ENCODE peak calls at places on chromosomes 4 and X, in nine cellular contexts. I is posterior vena cava; R is activated CD4-positive, alpha-beta T cell treated with anti-CD3 and anti-CD28 coated beads, Interleukin-2, amount 50 U/mL, for 24 hours; J is pons; V is iPS DF 19.7; F is neural crest cell; T is T-helper 1 cell; X is heart right ventricle; Y is body of pancreas. N is an unnamed sample.

GRCh38 chr4:1449475-1449832 is 43.2 kb upstream of the NKX1-1 start:
- DNase-seq in I (peak), R (no peak), J (no peak), V (no peak), F (no peak), T (no peak), X (no peak), Y (no peak), N (peak)

GRCh38 chr4:72448231-72448630 is 120.8 kb downstream of the ADAMTS3 start:
- DNase-seq in I (no peak), R (no peak), J (no peak), V (no peak), F (no peak), T (no peak), X (no peak), Y (no peak), N (no peak)

GRCh38 chrX:24428518-24428917 is 36.6 kb upstream of the PDK3 start:
- DNase-seq in I (no peak), R (no peak), J (peak), V (no peak), F (no peak), T (no peak), X (no peak), Y (no peak), N (no peak)

GRCh38 chrX:148741441-148741840 is 241.0 kb downstream of the AFF2 start:
- DNase-seq in I (no peak), R (no peak), J (no peak), V (no peak), F (no peak), T (no peak), X (no peak), Y (no peak), N (peak)

GRCh38 chr4:124139044-124139443 is 573.5 kb downstream of the ANKRD50 start:
- DNase-seq in I (no peak), R (no peak), J (no peak), V (no peak), F (no peak), T (no peak), X (no peak), Y (no peak), N (no peak)

GRCh38 chr4:141389649-141390048 is 169.0 kb downstream of the ZNF330 start:
- DNase-seq in I (no peak), R (no peak), J (no peak), V (no peak), F (no peak), T (no peak), X (no peak), Y (no peak), N (no peak)

GRCh38 chr4:108738307-108738706 is 24.5 kb downstream of the ETNPPL start:
- DNase-seq in I (no peak), R (no peak), J (no peak), V (no peak), F (no peak), T (no peak), X (no peak), Y (no peak), N (no peak)

GRCh38 chr4:180057891-180058643 is 2185.1 kb upstream of the TENM3 start:
- DNase-seq in I (peak), R (no peak), J (no peak), V (no peak), F (peak), T (no peak), X (peak), Y (peak), N (peak)

GRCh38 chr4:11230888-11231287 is 197.8 kb downstream of the HS3ST1 start:
- DNase-seq in I (no peak), R (no peak), J (no peak), V (peak), F (no peak), T (no peak), X (no peak), Y (no peak), N (no peak)

GRCh38 chr4:73814679-73815078 is 21.8 kb upstream of the CXCL6 start:
- DNase-seq in I (no peak), R (no peak), J (no peak), V (no peak), F (no peak), T (no peak), X (no peak), Y (no peak), N (no peak)

GRCh38 chr4:69843932-69844331 is 16.0 kb downstream of the SULT1E1 start:
- DNase-seq in I (no peak), R (no peak), J (no peak), V (no peak), F (no peak), T (no peak), X (no peak), Y (no peak), N (no peak)

GRCh38 chrX:133859860-133860259 is 125.5 kb downstream of the GPC3 start:
- DNase-seq in I (no peak), R (no peak), J (no peak), V (no peak), F (no peak), T (no peak), X (no peak), Y (no peak), N (no peak)

GRCh38 chrX:129188223-129188622 is 335.1 kb downstream of the SMARCA1 start:
- DNase-seq in I (no peak), R (no peak), J (no peak), V (peak), F (no peak), T (no peak), X (no peak), Y (no peak), N (no peak)

GRCh38 chr4:26992657-26993361 is 132.2 kb downstream of the STIM2 start:
- DNase-seq in I (no peak), R (no peak), J (peak), V (no peak), F (no peak), T (no peak), X (no peak), Y (no peak), N (no peak)

GRCh38 chr4:105061136-105061696 is 85.5 kb upstream of the TET2 start:
- DNase-seq in I (no peak), R (no peak), J (peak), V (peak), F (no peak), T (no peak), X (no peak), Y (no peak), N (no peak)

GRCh38 chrX:132169554-132169953 is 41.7 kb upstream of the FRMD7 start:
- DNase-seq in I (no peak), R (no peak), J (no peak), V (no peak), F (no peak), T (no peak), X (no peak), Y (no peak), N (no peak)

GRCh38 chrX:9466115-9466495 is 1.2 kb downstream of the TBL1X start:
- DNase-seq in I (peak), R (no peak), J (no peak), V (no peak), F (peak), T (no peak), X (peak), Y (peak), N (peak)

GRCh38 chr4:103207673-103208072 is 9.5 kb upstream of the CENPE start:
- DNase-seq in I (no peak), R (no peak), J (peak), V (no peak), F (no peak), T (no peak), X (no peak), Y (no peak), N (peak)

GRCh38 chr4:109945056-109945455 is 32.4 kb downstream of the EGF start:
- DNase-seq in I (no peak), R (no peak), J (no peak), V (no peak), F (no peak), T (no peak), X (no peak), Y (no peak), N (no peak)

GRCh38 chr4:145234086-145234694 is 53.8 kb upstream of the OTUD4 start:
- DNase-seq in I (no peak), R (no peak), J (peak), V (no peak), F (peak), T (no peak), X (no peak), Y (peak), N (peak)

GRCh38 chr4:42568610-42569207 is 88.2 kb downstream of the ATP8A1 start:
- DNase-seq in I (no peak), R (peak), J (peak), V (peak), F (peak), T (no peak), X (no peak), Y (peak), N (peak)

GRCh38 chrX:41984628-41985027 is 61.3 kb upstream of the CASK start:
- DNase-seq in I (no peak), R (no peak), J (no peak), V (no peak), F (no peak), T (no peak), X (no peak), Y (no peak), N (no peak)

GRCh38 chrX:134202561-134202960 is 34.4 kb upstream of the CCDC160 start:
- DNase-seq in I (no peak), R (no peak), J (no peak), V (peak), F (no peak), T (no peak), X (no peak), Y (no peak), N (no peak)

GRCh38 chr4:47468686-47469365 is 5.3 kb upstream of the COMMD8 start:
- DNase-seq in I (no peak), R (no peak), J (no peak), V (no peak), F (no peak), T (no peak), X (no peak), Y (no peak), N (no peak)

GRCh38 chr4:8459867-8460453 is 19.4 kb downstream of the TRMT44 start:
- DNase-seq in I (no peak), R (no peak), J (no peak), V (no peak), F (no peak), T (no peak), X (no peak), Y (no peak), N (no peak)

GRCh38 chr4:32569844-32570243 is 1849.7 kb downstream of the PCDH7 start:
- DNase-seq in I (no peak), R (no peak), J (peak), V (no peak), F (no peak), T (no peak), X (no peak), Y (no peak), N (no peak)

GRCh38 chrX:123173833-123174232 is 10.2 kb upstream of the GRIA3 start:
- DNase-seq in I (no peak), R (no peak), J (no peak), V (no peak), F (no peak), T (no peak), X (no peak), Y (no peak), N (no peak)